ENCODE peak calls at places on chromosomes 4 and X, in ten cellular contexts. Q is EL, K is GM04504, G is D341Med, R is SW480, F is glutamatergic neuron, T is A549, B is AG09309, C is osteocyte, X is NCI-H2171 treated with DMSO at 0.1 percent for 48 hours. V is an unnamed sample.

GRCh38 chr4:4182835-4183568 is 43.7 kb downstream of the OTOP1 start:
- DNase-seq in Q (no peak), K (no peak), G (peak; percentile 54), R (no peak), F (peak; percentile 55), T (peak; percentile 8), B (no peak), C (no peak), X (no peak), V (peak; percentile 15)

GRCh38 chrX:8988456-8988855 is 45.5 kb downstream of the FAM9B start:
- DNase-seq in Q (peak; percentile 17), K (peak; percentile 35), G (no peak), R (peak; percentile 80), F (no peak), T (no peak), B (no peak), C (no peak), X (no peak), V (peak; percentile 23)

GRCh38 chr4:162865102-162865501 is 301.6 kb downstream of the NAF1 start:
- DNase-seq in Q (no peak), K (no peak), G (no peak), R (no peak), F (no peak), T (no peak), B (no peak), C (no peak), X (no peak), V (no peak)

GRCh38 chrX:48520455-48520854 is 1.2 kb upstream of the EBP start:
- DNase-seq in Q (no peak), K (no peak), G (no peak), R (no peak), F (no peak), T (no peak), B (no peak), C (no peak), X (no peak), V (no peak)

GRCh38 chrX:78129714-78130113 is 9.7 kb downstream of the TAF9B start:
- DNase-seq in Q (no peak), K (no peak), G (no peak), R (no peak), F (no peak), T (no peak), B (no peak), C (no peak), X (no peak), V (no peak)

GRCh38 chr4:70654605-70655011 is 11.7 kb downstream of the JCHAIN start:
- DNase-seq in Q (no peak), K (no peak), G (no peak), R (no peak), F (no peak), T (no peak), B (peak; percentile 27), C (no peak), X (no peak), V (peak; percentile 43)

GRCh38 chr4:125486354-125486753 is 171.6 kb downstream of the FAT4 start:
- DNase-seq in Q (no peak), K (no peak), G (no peak), R (no peak), F (no peak), T (no peak), B (no peak), C (no peak), X (no peak), V (no peak)

GRCh38 chrX:20571611-20572010 is 304.9 kb upstream of the RPS6KA3 start:
- DNase-seq in Q (no peak), K (no peak), G (no peak), R (no peak), F (no peak), T (no peak), B (no peak), C (no peak), X (no peak), V (no peak)

GRCh38 chrX:47148946-47149345 is 3.9 kb downstream of the RBM10 start:
- DNase-seq in Q (no peak), K (no peak), G (no peak), R (no peak), F (no peak), T (no peak), B (no peak), C (no peak), X (no peak), V (peak; percentile 40)

GRCh38 chrX:80879143-80879542 is 69.5 kb upstream of the BRWD3 start:
- DNase-seq in Q (no peak), K (no peak), G (no peak), R (no peak), F (no peak), T (no peak), B (no peak), C (no peak), X (peak; percentile 81), V (no peak)

GRCh38 chr4:40909363-40909876 is 159.7 kb downstream of the NSUN7 start:
- DNase-seq in Q (peak; percentile 85), K (no peak), G (no peak), R (peak; percentile 46), F (no peak), T (no peak), B (peak; percentile 57), C (no peak), X (no peak), V (peak; percentile 85)

GRCh38 chr4:112953295-112953694 is 96.2 kb upstream of the ANK2 start:
- DNase-seq in Q (no peak), K (no peak), G (no peak), R (no peak), F (no peak), T (no peak), B (no peak), C (no peak), X (peak; percentile 16), V (no peak)

GRCh38 chrX:39953879-39954278 is 143.9 kb downstream of the BCOR start:
- DNase-seq in Q (no peak), K (no peak), G (no peak), R (peak; percentile 90), F (no peak), T (peak; percentile 69), B (no peak), C (no peak), X (no peak), V (peak; percentile 78)

GRCh38 chr4:48801739-48802138 is 21.7 kb upstream of the FRYL start:
- DNase-seq in Q (peak; percentile 8), K (no peak), G (no peak), R (no peak), F (no peak), T (no peak), B (no peak), C (no peak), X (no peak), V (no peak)

GRCh38 chr4:13171292-13172057 is 312.7 kb downstream of the RAB28 start:
- DNase-seq in Q (no peak), K (no peak), G (no peak), R (no peak), F (no peak), T (no peak), B (no peak), C (no peak), X (no peak), V (no peak)

GRCh38 chr4:168796362-168797106 is 213.5 kb downstream of the CBR4 start:
- DNase-seq in Q (peak; percentile 93), K (no peak), G (no peak), R (peak; percentile 87), F (no peak), T (peak; percentile 27), B (no peak), C (no peak), X (no peak), V (peak; percentile 95)

GRCh38 chrX:53237056-53237455 is 12.0 kb upstream of the KDM5C start:
- DNase-seq in Q (no peak), K (no peak), G (peak; percentile 70), R (no peak), F (no peak), T (no peak), B (no peak), C (no peak), X (no peak), V (no peak)

V was measured in iris pigment epithelial cell.